ENCODE peak calls at places on chromosomes 11 and 22, in six cellular contexts. One of them, this sample, is unnamed.

GRCh38 chr11:71268706-71269321 is 16.4 kb upstream of the SHANK2 start:
- DNase-seq in fibroblast of mammary gland: no peak
- DNase-seq in left lung: no peak
- DNase-seq in stimulated activated CD4-positive, alpha-beta T cell treated with anti-CD3 and anti-CD28 coated beads, Interleukin-15, amount 100 ng/mL, for 24 hours: no peak
- DNase-seq in aorta: peak; percentile 25
- DNase-seq in activated T-cell treated with anti-CD3 and anti-CD28 coated beads for 48 hours: no peak
- DNase-seq in this sample: no peak

GRCh38 chr11:19670030-19670761 is 42.4 kb upstream of the NAV2 start:
- DNase-seq in left lung: no peak
- DNase-seq in stimulated activated CD4-positive, alpha-beta T cell treated with anti-CD3 and anti-CD28 coated beads, Interleukin-15, amount 100 ng/mL, for 24 hours: no peak
- DNase-seq in aorta: no peak
- DNase-seq in activated T-cell treated with anti-CD3 and anti-CD28 coated beads for 48 hours: no peak
- DNase-seq in fibroblast of mammary gland: peak; percentile 67
- DNase-seq in this sample: no peak

GRCh38 chr11:2668876-2669275 is 30.9 kb downstream of the KCNQ1OT1 start:
- DNase-seq in activated T-cell treated with anti-CD3 and anti-CD28 coated beads for 48 hours: no peak
- DNase-seq in aorta: no peak
- DNase-seq in fibroblast of mammary gland: no peak
- DNase-seq in stimulated activated CD4-positive, alpha-beta T cell treated with anti-CD3 and anti-CD28 coated beads, Interleukin-15, amount 100 ng/mL, for 24 hours: no peak
- DNase-seq in left lung: no peak
- DNase-seq in this sample: no peak

GRCh38 chr11:130405428-130405827 is 23.0 kb downstream of the ADAMTS8 start:
- DNase-seq in stimulated activated CD4-positive, alpha-beta T cell treated with anti-CD3 and anti-CD28 coated beads, Interleukin-15, amount 100 ng/mL, for 24 hours: no peak
- DNase-seq in left lung: no peak
- DNase-seq in activated T-cell treated with anti-CD3 and anti-CD28 coated beads for 48 hours: no peak
- DNase-seq in aorta: no peak
- DNase-seq in fibroblast of mammary gland: no peak
- DNase-seq in this sample: no peak

GRCh38 chr11:34558211-34558610 is 44.6 kb upstream of the ELF5 start:
- DNase-seq in stimulated activated CD4-positive, alpha-beta T cell treated with anti-CD3 and anti-CD28 coated beads, Interleukin-15, amount 100 ng/mL, for 24 hours: no peak
- DNase-seq in aorta: no peak
- DNase-seq in fibroblast of mammary gland: no peak
- DNase-seq in left lung: no peak
- DNase-seq in activated T-cell treated with anti-CD3 and anti-CD28 coated beads for 48 hours: no peak
- DNase-seq in this sample: no peak

GRCh38 chr11:35675901-35676610 is 13.5 kb downstream of the TRIM44 start:
- DNase-seq in activated T-cell treated with anti-CD3 and anti-CD28 coated beads for 48 hours: no peak
- DNase-seq in fibroblast of mammary gland: peak; percentile 66
- DNase-seq in left lung: no peak
- DNase-seq in aorta: no peak
- DNase-seq in stimulated activated CD4-positive, alpha-beta T cell treated with anti-CD3 and anti-CD28 coated beads, Interleukin-15, amount 100 ng/mL, for 24 hours: no peak
- DNase-seq in this sample: no peak

GRCh38 chr11:65314501-65315203 is at the start of gene CDC42EP2:
- DNase-seq in fibroblast of mammary gland: peak; percentile 76
- DNase-seq in aorta: peak; percentile 96
- DNase-seq in activated T-cell treated with anti-CD3 and anti-CD28 coated beads for 48 hours: peak; percentile 80
- DNase-seq in left lung: peak; percentile 89
- DNase-seq in stimulated activated CD4-positive, alpha-beta T cell treated with anti-CD3 and anti-CD28 coated beads, Interleukin-15, amount 100 ng/mL, for 24 hours: peak; percentile 83
- DNase-seq in this sample: peak; percentile 78

GRCh38 chr11:72230764-72231365 is 6.3 kb downstream of the INPPL1 start:
- DNase-seq in activated T-cell treated with anti-CD3 and anti-CD28 coated beads for 48 hours: no peak
- DNase-seq in left lung: no peak
- DNase-seq in fibroblast of mammary gland: no peak
- DNase-seq in stimulated activated CD4-positive, alpha-beta T cell treated with anti-CD3 and anti-CD28 coated beads, Interleukin-15, amount 100 ng/mL, for 24 hours: no peak
- DNase-seq in aorta: peak; percentile 39
- DNase-seq in this sample: no peak

GRCh38 chr11:65389294-65389980 is 3.0 kb downstream of the FRMD8 start:
- DNase-seq in stimulated activated CD4-positive, alpha-beta T cell treated with anti-CD3 and anti-CD28 coated beads, Interleukin-15, amount 100 ng/mL, for 24 hours: no peak
- DNase-seq in fibroblast of mammary gland: no peak
- DNase-seq in activated T-cell treated with anti-CD3 and anti-CD28 coated beads for 48 hours: no peak
- DNase-seq in left lung: no peak
- DNase-seq in aorta: no peak
- DNase-seq in this sample: no peak

GRCh38 chr22:36977401-36977861 is 41.8 kb downstream of the TST start:
- DNase-seq in aorta: peak; percentile 81
- DNase-seq in fibroblast of mammary gland: peak; percentile 7
- DNase-seq in stimulated activated CD4-positive, alpha-beta T cell treated with anti-CD3 and anti-CD28 coated beads, Interleukin-15, amount 100 ng/mL, for 24 hours: peak; percentile 89
- DNase-seq in activated T-cell treated with anti-CD3 and anti-CD28 coated beads for 48 hours: peak; percentile 79
- DNase-seq in left lung: peak; percentile 73
- DNase-seq in this sample: peak; percentile 61

GRCh38 chr11:19027829-19028595 is 32.5 kb downstream of the MRGPRX2 start:
- DNase-seq in aorta: no peak
- DNase-seq in activated T-cell treated with anti-CD3 and anti-CD28 coated beads for 48 hours: no peak
- DNase-seq in fibroblast of mammary gland: peak; percentile 90
- DNase-seq in stimulated activated CD4-positive, alpha-beta T cell treated with anti-CD3 and anti-CD28 coated beads, Interleukin-15, amount 100 ng/mL, for 24 hours: no peak
- DNase-seq in left lung: no peak
- DNase-seq in this sample: no peak

GRCh38 chr22:46678785-46679700 is 58.9 kb downstream of the GRAMD4 start:
- DNase-seq in aorta: no peak
- DNase-seq in stimulated activated CD4-positive, alpha-beta T cell treated with anti-CD3 and anti-CD28 coated beads, Interleukin-15, amount 100 ng/mL, for 24 hours: no peak
- DNase-seq in activated T-cell treated with anti-CD3 and anti-CD28 coated beads for 48 hours: no peak
- DNase-seq in left lung: no peak
- DNase-seq in fibroblast of mammary gland: peak; percentile 18
- DNase-seq in this sample: no peak

GRCh38 chr22:24066260-24066659 is 55.2 kb downstream of the CABIN1 start:
- DNase-seq in activated T-cell treated with anti-CD3 and anti-CD28 coated beads for 48 hours: no peak
- DNase-seq in fibroblast of mammary gland: no peak
- DNase-seq in stimulated activated CD4-positive, alpha-beta T cell treated with anti-CD3 and anti-CD28 coated beads, Interleukin-15, amount 100 ng/mL, for 24 hours: no peak
- DNase-seq in left lung: no peak
- DNase-seq in aorta: no peak
- DNase-seq in this sample: no peak

GRCh38 chr11:110196241-110196754 is 100.1 kb downstream of the RDX start:
- DNase-seq in activated T-cell treated with anti-CD3 and anti-CD28 coated beads for 48 hours: no peak
- DNase-seq in left lung: no peak
- DNase-seq in aorta: no peak
- DNase-seq in stimulated activated CD4-positive, alpha-beta T cell treated with anti-CD3 and anti-CD28 coated beads, Interleukin-15, amount 100 ng/mL, for 24 hours: no peak
- DNase-seq in fibroblast of mammary gland: peak; percentile 99
- DNase-seq in this sample: no peak

GRCh38 chr11:120956710-120957500 is 67.0 kb upstream of the TBCEL start:
- DNase-seq in aorta: no peak
- DNase-seq in fibroblast of mammary gland: no peak
- DNase-seq in stimulated activated CD4-positive, alpha-beta T cell treated with anti-CD3 and anti-CD28 coated beads, Interleukin-15, amount 100 ng/mL, for 24 hours: peak; percentile 23
- DNase-seq in left lung: no peak
- DNase-seq in activated T-cell treated with anti-CD3 and anti-CD28 coated beads for 48 hours: no peak
- DNase-seq in this sample: peak; percentile 9

GRCh38 chr22:19773470-19774040 is 13.0 kb downstream of the TBX1 start:
- DNase-seq in activated T-cell treated with anti-CD3 and anti-CD28 coated beads for 48 hours: no peak
- DNase-seq in fibroblast of mammary gland: no peak
- DNase-seq in stimulated activated CD4-positive, alpha-beta T cell treated with anti-CD3 and anti-CD28 coated beads, Interleukin-15, amount 100 ng/mL, for 24 hours: no peak
- DNase-seq in aorta: no peak
- DNase-seq in left lung: no peak
- DNase-seq in this sample: no peak

This sample was measured in DND-41.